ENCODE peak calls at places on chromosomes 1 and 21, in seven cellular contexts. J is heart left ventricle; U is stimulated activated CD8-positive, alpha-beta memory T cell treated with anti-CD3 and anti-CD28 coated beads, Interleukin-15, amount 100 ng/mL, for 24 hours; E is kidney glomerular epithelial cell; L is iris pigment epithelial cell; D is posterior cingulate gyrus; O is AG04450. S is an unnamed sample.

GRCh38 chr1:46718727-46719622 is at the start of gene EFCAB14:
- DNase-seq in J (peak; percentile 98), U (peak; percentile 99), E (peak; percentile 92), L (peak; percentile 91), D (peak; percentile 98), O (peak; percentile 59), S (peak; percentile 86)

GRCh38 chr1:42456754-42457089 is 379 bp downstream of the PPCS start:
- DNase-seq in J (peak; percentile 71), U (peak; percentile 27), E (peak; percentile 56), L (peak; percentile 67), D (peak; percentile 35), O (no peak), S (peak; percentile 62)

GRCh38 chr1:111857251-111857651 is 101.5 kb downstream of the DDX20 start:
- DNase-seq in J (no peak), U (no peak), E (no peak), L (no peak), D (peak; percentile 44), O (no peak), S (peak; percentile 69)

GRCh38 chr1:235822685-235823084 is 44.0 kb downstream of the LYST start:
- DNase-seq in J (no peak), U (no peak), E (no peak), L (peak; percentile 78), D (no peak), O (no peak), S (no peak)

GRCh38 chr1:61050541-61051454 is 31.6 kb upstream of the NFIA start:
- DNase-seq in J (peak; percentile 86), U (no peak), E (no peak), L (no peak), D (no peak), O (no peak), S (peak; percentile 62)

GRCh38 chr1:158035976-158036583 is 42.6 kb downstream of the KIRREL1 start:
- DNase-seq in J (no peak), U (no peak), E (peak; percentile 33), L (peak; percentile 57), D (no peak), O (no peak), S (no peak)

GRCh38 chr1:74496699-74497098 is 15.7 kb downstream of the LRRC53 start:
- DNase-seq in J (no peak), U (no peak), E (no peak), L (no peak), D (no peak), O (no peak), S (no peak)

GRCh38 chr1:10635992-10636391 is 160.5 kb downstream of the CASZ1 start:
- DNase-seq in J (no peak), U (no peak), E (no peak), L (no peak), D (no peak), O (no peak), S (no peak)

GRCh38 chr21:38249879-38250278 is 6.9 kb upstream of the KCNJ15 start:
- DNase-seq in J (no peak), U (no peak), E (no peak), L (no peak), D (no peak), O (no peak), S (no peak)

GRCh38 chr1:175757381-175758015 is 14.1 kb upstream of the TNR start:
- DNase-seq in J (no peak), U (no peak), E (no peak), L (peak; percentile 23), D (no peak), O (no peak), S (no peak)

GRCh38 chr1:150186789-150187559 is 37.3 kb downstream of the PLEKHO1 start:
- DNase-seq in J (no peak), U (no peak), E (peak; percentile 37), L (peak; percentile 75), D (no peak), O (no peak), S (no peak)

GRCh38 chr1:229710746-229711145 is 84.7 kb downstream of the URB2 start:
- DNase-seq in J (no peak), U (no peak), E (no peak), L (no peak), D (no peak), O (no peak), S (no peak)

GRCh38 chr1:192581131-192581927 is 5.8 kb downstream of the RGS1 start:
- DNase-seq in J (no peak), U (no peak), E (no peak), L (no peak), D (no peak), O (no peak), S (no peak)

GRCh38 chr1:66176012-66176715 is 357.8 kb upstream of the SGIP1 start:
- DNase-seq in J (no peak), U (no peak), E (no peak), L (peak; percentile 9), D (no peak), O (no peak), S (no peak)

GRCh38 chr1:51514733-51515132 is 4.3 kb downstream of the EPS15 start:
- DNase-seq in J (no peak), U (no peak), E (no peak), L (no peak), D (no peak), O (no peak), S (no peak)

GRCh38 chr1:51288578-51288977 is 41.8 kb downstream of the TTC39A start:
- DNase-seq in J (no peak), U (no peak), E (no peak), L (no peak), D (no peak), O (no peak), S (no peak)

GRCh38 chr1:7348073-7348472 is 423.0 kb upstream of the VAMP3 start:
- DNase-seq in J (no peak), U (no peak), E (no peak), L (no peak), D (no peak), O (no peak), S (no peak)

GRCh38 chr1:209822706-209823105 is 5.1 kb upstream of the UTP25 start:
- DNase-seq in J (no peak), U (no peak), E (no peak), L (no peak), D (no peak), O (no peak), S (no peak)

GRCh38 chr1:114189398-114189797 is 35.7 kb upstream of the SYT6 start:
- DNase-seq in J (no peak), U (no peak), E (no peak), L (no peak), D (no peak), O (no peak), S (no peak)

GRCh38 chr1:172837816-172838680 is 179.1 kb downstream of the FASLG start:
- DNase-seq in J (no peak), U (no peak), E (no peak), L (peak; percentile 77), D (no peak), O (no peak), S (no peak)

GRCh38 chr1:223708001-223708359 is 4.4 kb upstream of the CAPN2 start:
- DNase-seq in J (no peak), U (no peak), E (no peak), L (no peak), D (no peak), O (no peak), S (no peak)

GRCh38 chr1:225462714-225463574 is 35.1 kb upstream of the LBR start:
- DNase-seq in J (no peak), U (no peak), E (no peak), L (no peak), D (no peak), O (no peak), S (no peak)

GRCh38 chr1:62285440-62285839 is 33.8 kb downstream of the KANK4 start:
- DNase-seq in J (no peak), U (no peak), E (no peak), L (no peak), D (no peak), O (no peak), S (no peak)

GRCh38 chr1:172909606-172910326 is 141.0 kb downstream of the TNFSF18 start:
- DNase-seq in J (no peak), U (no peak), E (peak; percentile 93), L (peak; percentile 96), D (no peak), O (peak; percentile 99), S (no peak)

GRCh38 chr1:33348676-33349080 is 27.8 kb upstream of the A3GALT2 start:
- DNase-seq in J (no peak), U (no peak), E (peak; percentile 42), L (peak; percentile 40), D (no peak), O (no peak), S (no peak)

GRCh38 chr1:22428672-22429071 is 23.0 kb upstream of the ZBTB40 start:
- DNase-seq in J (no peak), U (no peak), E (peak; percentile 37), L (peak; percentile 70), D (no peak), O (no peak), S (no peak)

GRCh38 chr1:226738995-226739695 is at the start of gene ITPKB:
- DNase-seq in J (peak; percentile 70), U (no peak), E (peak; percentile 64), L (peak; percentile 72), D (peak; percentile 45), O (peak; percentile 38), S (peak; percentile 38)

GRCh38 chr1:110135268-110136065 is 14.8 kb upstream of the SLC6A17 start:
- DNase-seq in J (no peak), U (no peak), E (no peak), L (no peak), D (no peak), O (no peak), S (peak; percentile 32)

GRCh38 chr21:44331650-44332306 is 7.4 kb downstream of the CFAP410 start:
- DNase-seq in J (no peak), U (no peak), E (no peak), L (peak; percentile 12), D (no peak), O (no peak), S (no peak)

GRCh38 chr1:26190373-26190987 is at the start of gene CATSPER4:
- DNase-seq in J (no peak), U (no peak), E (peak; percentile 76), L (peak; percentile 15), D (no peak), O (no peak), S (no peak)

GRCh38 chr1:4694492-4694891 is 40.1 kb downstream of the AJAP1 start:
- DNase-seq in J (no peak), U (no peak), E (no peak), L (no peak), D (no peak), O (no peak), S (no peak)

GRCh38 chr1:212045981-212046380 is 10.4 kb downstream of the DTL start:
- DNase-seq in J (no peak), U (no peak), E (no peak), L (peak; percentile 20), D (no peak), O (no peak), S (no peak)

GRCh38 chr1:115077286-115077983 is 11.9 kb downstream of the TSPAN2 start:
- DNase-seq in J (no peak), U (no peak), E (peak; percentile 86), L (no peak), D (no peak), O (no peak), S (no peak)

GRCh38 chr1:201808633-201808990 is 20.3 kb upstream of the IPO9 start:
- DNase-seq in J (no peak), U (no peak), E (no peak), L (no peak), D (no peak), O (no peak), S (no peak)

GRCh38 chr1:88530246-88530645 is 153.8 kb upstream of the PKN2 start:
- DNase-seq in J (no peak), U (no peak), E (no peak), L (no peak), D (no peak), O (no peak), S (no peak)

GRCh38 chr1:185263780-185264179 is 53.3 kb downstream of the IVNS1ABP start:
- DNase-seq in J (no peak), U (no peak), E (no peak), L (no peak), D (no peak), O (no peak), S (no peak)

GRCh38 chr1:157236072-157236471 is 97.9 kb upstream of the ETV3 start:
- DNase-seq in J (no peak), U (no peak), E (no peak), L (no peak), D (no peak), O (no peak), S (no peak)

GRCh38 chr1:9696793-9697192 is 45.3 kb downstream of the PIK3CD start:
- DNase-seq in J (no peak), U (no peak), E (no peak), L (no peak), D (no peak), O (no peak), S (no peak)